ENCODE peak calls at places on chromosome 15, in four cellular contexts. I is left ventricle myocardium inferior, M is AG09309, U is retinal pigment epithelial cell. H is an unnamed sample.

GRCh38 chr15:92714457-92715401 is 59.2 kb upstream of the FAM174B start:
- DNase-seq in I (peak; percentile 69), M (no peak), U (peak; percentile 21), H (peak; percentile 92)

GRCh38 chr15:100118546-100118945 is 223.2 kb downstream of the ADAMTS17 start:
- DNase-seq in I (no peak), M (no peak), U (no peak), H (no peak)

GRCh38 chr15:48802867-48803266 is 8.0 kb downstream of the CEP152 start:
- DNase-seq in I (no peak), M (peak; percentile 88), U (peak; percentile 99), H (no peak)

GRCh38 chr15:95624616-95625361 is 705.7 kb upstream of the NR2F2 start:
- DNase-seq in I (no peak), M (no peak), U (no peak), H (no peak)

GRCh38 chr15:73983211-73983727 is 8.8 kb downstream of the STOML1 start:
- DNase-seq in I (peak; percentile 61), M (no peak), U (peak; percentile 48), H (no peak)

GRCh38 chr15:25543156-25543555 is 104.3 kb upstream of the UBE3A start:
- DNase-seq in I (no peak), M (peak; percentile 18), U (peak; percentile 22), H (peak; percentile 42)

GRCh38 chr15:100108346-100108745 is 233.4 kb downstream of the ADAMTS17 start:
- DNase-seq in I (no peak), M (no peak), U (no peak), H (peak; percentile 24)

GRCh38 chr15:99058421-99058870 is 46.4 kb upstream of the SYNM start:
- DNase-seq in I (no peak), M (no peak), U (no peak), H (no peak)

GRCh38 chr15:92495468-92495867 is 101.8 kb downstream of the ST8SIA2 start:
- DNase-seq in I (no peak), M (no peak), U (no peak), H (no peak)

GRCh38 chr15:52082197-52083036 is 30.2 kb downstream of the BCL2L10 start:
- DNase-seq in I (no peak), M (no peak), U (no peak), H (no peak)

GRCh38 chr15:72339777-72340177 is 19.8 kb upstream of the CELF6 start:
- DNase-seq in I (no peak), M (peak; percentile 98), U (no peak), H (no peak)

GRCh38 chr15:45048784-45049631 is 26.0 kb downstream of the SORD start:
- DNase-seq in I (no peak), M (no peak), U (no peak), H (no peak)

GRCh38 chr15:67198157-67198754 is 56.2 kb downstream of the AAGAB start:
- DNase-seq in I (no peak), M (no peak), U (no peak), H (no peak)

GRCh38 chr15:81337713-81338157 is 13.8 kb upstream of the STARD5 start:
- DNase-seq in I (no peak), M (no peak), U (no peak), H (no peak)

GRCh38 chr15:86398986-86399677 is 319.5 kb downstream of the AGBL1 start:
- DNase-seq in I (peak; percentile 33), M (no peak), U (no peak), H (no peak)

GRCh38 chr15:27670481-27670880 is 428.6 kb downstream of the OCA2 start:
- DNase-seq in I (no peak), M (no peak), U (no peak), H (no peak)

GRCh38 chr15:33048255-33048654 is 146.3 kb downstream of the FMN1 start:
- DNase-seq in I (no peak), M (no peak), U (no peak), H (no peak)

GRCh38 chr15:91871797-91872196 is 18.3 kb downstream of the SLCO3A1 start:
- DNase-seq in I (no peak), M (no peak), U (no peak), H (no peak)

GRCh38 chr15:57890351-57890750 is 175.2 kb downstream of the ALDH1A2 start:
- DNase-seq in I (no peak), M (no peak), U (no peak), H (no peak)

GRCh38 chr15:69080203-69080957 is 65.9 kb downstream of the NOX5 start:
- DNase-seq in I (no peak), M (no peak), U (no peak), H (no peak)

GRCh38 chr15:58839485-58839884 is 68.4 kb downstream of the MINDY2 start:
- DNase-seq in I (no peak), M (no peak), U (no peak), H (no peak)

GRCh38 chr15:77975332-77976119 is 102.0 kb downstream of the TBC1D2B start:
- DNase-seq in I (peak; percentile 64), M (no peak), U (no peak), H (no peak)

GRCh38 chr15:48645558-48646330 is at the start of gene FBN1:
- DNase-seq in I (peak; percentile 71), M (peak; percentile 72), U (peak; percentile 77), H (peak; percentile 47)

GRCh38 chr15:66622677-66623076 is 56.9 kb upstream of the LCTL start:
- DNase-seq in I (no peak), M (no peak), U (no peak), H (no peak)

GRCh38 chr15:58545307-58546065 is 113.7 kb downstream of the LIPC start:
- DNase-seq in I (no peak), M (no peak), U (no peak), H (no peak)

GRCh38 chr15:101156509-101157159 is 95.2 kb downstream of the CHSY1 start:
- DNase-seq in I (no peak), M (peak; percentile 59), U (no peak), H (no peak)

GRCh38 chr15:74525328-74525727 is 15.7 kb upstream of the ARID3B start:
- DNase-seq in I (no peak), M (no peak), U (no peak), H (no peak)

GRCh38 chr15:40731034-40731433 is 24.0 kb downstream of the RMDN3 start:
- DNase-seq in I (no peak), M (no peak), U (no peak), H (no peak)

GRCh38 chr15:93467327-93467726 is 378.3 kb upstream of the RGMA start:
- DNase-seq in I (peak; percentile 82), M (no peak), U (peak; percentile 55), H (no peak)

DNA sequence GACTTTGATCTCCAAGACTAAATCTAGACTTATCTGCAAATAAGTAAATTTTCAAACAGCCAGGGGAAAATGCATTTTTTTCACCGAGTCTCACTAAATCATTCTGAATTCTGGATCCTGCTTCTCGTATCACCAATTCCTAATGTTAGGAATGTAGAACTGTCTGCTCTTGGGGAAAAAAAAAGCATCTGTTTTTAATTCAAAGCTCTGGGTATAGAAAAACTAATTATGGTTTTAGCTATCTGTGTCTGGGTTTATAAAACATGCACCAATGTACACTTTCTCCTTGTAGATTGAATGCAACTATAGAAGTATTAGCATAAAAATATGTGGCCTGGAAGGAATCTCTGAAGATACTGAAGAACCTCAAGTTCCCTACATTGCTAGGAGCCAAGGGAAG is 4.8 kb upstream of the CDAN1 start:
- DNase-seq in I (no peak), M (no peak), U (no peak), H (no peak)
- TF ChIP-seq CTCF in I (no peak), M (no peak), U (no peak), H (no peak)

GRCh38 chr15:80073197-80073596 is 13.7 kb downstream of the ZFAND6 start:
- DNase-seq in I (no peak), M (no peak), U (no peak), H (no peak)
- TF ChIP-seq CTCF in I (no peak), M (no peak), U (no peak), H (no peak)

GRCh38 chr15:39198044-39198625 is 382.7 kb upstream of the THBS1 start:
- DNase-seq in I (no peak), M (no peak), U (no peak), H (no peak)
- TF ChIP-seq CTCF in I (no peak), M (no peak), U (no peak), H (no peak)

DNA sequence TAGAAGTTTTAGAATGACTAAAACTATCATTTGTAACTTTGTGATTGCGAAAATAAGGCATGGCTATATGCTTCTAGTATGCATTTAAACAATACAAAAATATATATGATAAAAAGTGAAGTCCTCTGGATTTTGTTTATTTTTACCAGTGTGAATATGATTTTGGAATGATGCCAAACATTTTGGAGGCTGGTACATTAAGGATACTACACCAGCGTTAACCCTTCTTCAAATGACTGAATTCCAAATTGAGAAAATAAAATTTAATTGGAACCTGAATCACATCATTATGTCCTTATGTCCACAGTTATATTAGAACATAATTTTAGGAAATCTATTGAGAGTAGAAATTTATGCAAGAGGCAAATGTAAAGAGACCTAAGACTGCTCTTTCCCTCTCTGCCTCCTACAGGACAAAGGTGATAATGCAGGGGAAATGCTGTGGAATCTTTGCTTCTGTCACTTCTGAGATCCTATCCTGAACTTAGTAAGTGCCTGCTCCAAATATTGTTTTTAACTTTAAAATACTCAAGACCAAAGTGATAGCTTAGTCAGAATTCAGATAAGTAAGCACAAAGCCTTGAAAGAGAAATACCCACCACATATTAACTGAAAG is 121.1 kb upstream of the NANOGP8 start:
- DNase-seq in I (no peak), M (no peak), U (no peak), H (no peak)
- TF ChIP-seq CTCF in I (no peak), M (peak; percentile 23), U (peak; percentile 52), H (peak; percentile 42)